ENCODE peak calls at places on chromosomes 1 and 21, in six cellular contexts. P is stomach, G is H1, Z is endothelial cell of umbilical vein, H is suprapubic skin, F is Panc1. T is an unnamed sample.

GRCh38 chr1:95171270-95172245 is 54.4 kb downstream of the TLCD4 start:
- DNase-seq in Z (no peak), H (no peak), F (no peak), G (no peak), P (no peak), T (no peak)

GRCh38 chr1:39087109-39087834 is 61.1 kb downstream of the NDUFS5 start:
- DNase-seq in P (no peak), F (no peak), G (no peak), H (no peak), Z (no peak), T (no peak)

GRCh38 chr1:222127526-222128152 is 385.8 kb upstream of the DUSP10 start:
- DNase-seq in H (no peak), Z (no peak), F (no peak), G (no peak), P (no peak), T (no peak)

GRCh38 chr1:108080448-108080847 is 115.5 kb upstream of the VAV3 start:
- DNase-seq in Z (no peak), F (no peak), G (no peak), H (no peak), P (no peak), T (no peak)

GRCh38 chr1:210448293-210448892 is 119.7 kb downstream of the HHAT start:
- DNase-seq in H (no peak), F (peak; percentile 22), P (no peak), G (no peak), Z (peak; percentile 62), T (no peak)

GRCh38 chr1:40739455-40740008 is 44.1 kb upstream of the KCNQ4 start:
- DNase-seq in F (no peak), P (no peak), G (no peak), H (no peak), Z (no peak), T (no peak)

GRCh38 chr1:201361652-201362504 is 15.6 kb downstream of the TNNT2 start:
- DNase-seq in G (peak; percentile 56), P (no peak), Z (peak; percentile 26), H (peak; percentile 65), F (no peak), T (no peak)

GRCh38 chr1:164712131-164713031 is 153.4 kb downstream of the PBX1 start:
- DNase-seq in Z (peak; percentile 100), G (no peak), H (no peak), F (no peak), P (peak; percentile 67), T (no peak)

GRCh38 chr1:32953495-32953894 is 11.1 kb downstream of the RNF19B start:
- DNase-seq in Z (peak; percentile 91), F (peak; percentile 82), G (no peak), H (no peak), P (no peak), T (no peak)

GRCh38 chr21:34021726-34022125 is 51.7 kb upstream of the MRPS6 start:
- DNase-seq in P (no peak), G (no peak), H (no peak), F (no peak), Z (no peak), T (no peak)

GRCh38 chr1:27515626-27516025 is 25.7 kb upstream of the WASF2 start:
- DNase-seq in Z (no peak), H (no peak), G (no peak), P (no peak), F (no peak), T (no peak)

GRCh38 chr1:108570128-108570527 is 10.2 kb downstream of the EEIG2 start:
- DNase-seq in G (no peak), P (no peak), Z (no peak), F (no peak), H (no peak), T (no peak)

GRCh38 chr1:204941415-204942338 is 71.0 kb downstream of the NFASC start:
- DNase-seq in G (peak; percentile 53), F (peak; percentile 53), Z (peak; percentile 63), H (no peak), P (peak; percentile 71), T (peak; percentile 64)

GRCh38 chr1:232938926-232939325 is 11.5 kb upstream of the NTPCR start:
- DNase-seq in P (no peak), G (no peak), F (no peak), H (no peak), Z (no peak), T (no peak)

GRCh38 chr1:94688646-94689045 is 131.5 kb upstream of the SLC44A3 start:
- DNase-seq in P (no peak), Z (no peak), G (peak; percentile 84), F (no peak), H (no peak), T (no peak)

GRCh38 chr1:206911064-206911663 is 10.6 kb downstream of the FCMR start:
- DNase-seq in F (peak; percentile 45), G (no peak), H (no peak), Z (peak; percentile 59), P (no peak), T (no peak)

DNA sequence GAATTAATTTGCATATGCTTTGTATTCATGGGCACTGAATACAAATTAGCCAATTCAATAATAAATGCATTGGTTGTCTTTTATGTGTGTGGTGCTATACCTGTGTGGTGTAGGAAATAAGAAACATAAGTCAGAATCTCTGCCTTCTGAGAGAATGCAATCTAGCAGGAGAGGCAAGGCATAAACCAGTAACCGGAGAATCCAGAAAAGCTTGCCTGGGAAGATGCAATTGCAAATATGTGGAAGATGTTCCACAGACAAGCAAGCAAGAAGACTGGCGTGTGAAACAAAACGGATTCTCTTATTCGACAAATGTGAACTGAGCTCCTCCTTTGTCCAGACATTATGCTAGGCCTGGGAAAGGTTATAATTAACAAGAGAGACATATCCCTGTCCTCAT is 134.3 kb downstream of the NR5A2 start:
- DNase-seq in G (no peak), P (no peak), F (no peak), Z (no peak), H (no peak), T (no peak)
- TF ChIP-seq POLR2AphosphoS5 in G (no peak), P (no peak), F (no peak), Z (no peak), H (no peak), T (no peak)

GRCh38 chr1:225977937-225978748 is 21.0 kb downstream of the SDE2 start:
- DNase-seq in G (no peak), P (no peak), F (no peak), H (no peak), Z (no peak), T (no peak)
- TF ChIP-seq CTCF in G (no peak), P (no peak), F (no peak), H (no peak), Z (no peak), T (no peak)

GRCh38 chr1:228105996-228106799 is 2.9 kb downstream of the MRPL55 start:
- DNase-seq in Z (no peak), P (no peak), F (no peak), H (no peak), G (no peak), T (no peak)
- H3K4me1 ChIP-seq in Z (peaks cover 22% of the 10 kb centered on the region), P (peaks cover 55% of the 10 kb centered on the region), F (peaks cover 21% of the 10 kb centered on the region), H (peaks cover 48% of the 10 kb centered on the region), G (no peaks in the 10 kb centered on the region), T (peaks cover 17% of the 10 kb centered on the region)

GRCh38 chr1:182269097-182269496 is 122.5 kb downstream of the GLUL start:
- DNase-seq in P (no peak), F (no peak), Z (no peak), H (no peak), G (no peak), T (no peak)

GRCh38 chr1:182274618-182275017 is 117.0 kb downstream of the GLUL start:
- DNase-seq in P (no peak), H (no peak), Z (no peak), F (no peak), G (no peak), T (no peak)

GRCh38 chr1:182268659-182269058 is 122.9 kb downstream of the GLUL start:
- DNase-seq in G (no peak), Z (no peak), H (no peak), P (no peak), F (no peak), T (no peak)

GRCh38 chr1:182270731-182271130 is 120.9 kb downstream of the GLUL start:
- DNase-seq in G (no peak), F (no peak), Z (no peak), H (no peak), P (no peak), T (no peak)
- TF ChIP-seq POLR2AphosphoS5 in G (no peak), F (no peak), Z (no peak), H (no peak), P (no peak), T (no peak)

DNA sequence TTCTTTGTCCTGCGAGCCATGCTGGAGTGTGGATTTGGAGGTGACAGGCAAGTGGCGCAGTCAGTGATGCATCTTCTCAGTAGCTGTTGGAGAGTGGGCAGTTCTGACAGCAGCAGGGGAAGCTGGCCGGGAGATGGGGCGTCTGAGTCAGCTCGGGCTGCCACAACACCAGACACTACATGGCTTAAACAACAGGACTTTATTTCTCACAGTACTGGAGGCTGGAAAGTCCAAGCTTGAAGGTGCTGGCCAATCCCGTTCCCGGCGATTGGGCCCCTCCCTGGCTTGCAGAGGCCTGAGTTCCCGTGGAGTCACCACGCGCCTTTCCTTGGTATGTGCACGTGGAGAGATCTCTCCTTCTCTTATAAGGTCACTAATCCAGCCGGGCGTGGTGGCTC is 16.6 kb downstream of the SLC27A3 start:
- DNase-seq in G (no peak), Z (no peak), H (peak; percentile 74), F (no peak), P (no peak), T (no peak)
- TF ChIP-seq CTCF in G (no peak), Z (no peak), H (no peak), F (no peak), P (no peak), T (no peak)

GRCh38 chr1:154607748-154608521 is at the start of gene ADAR:
- DNase-seq in H (peak; percentile 96), P (peak; percentile 92), G (no peak), Z (peak; percentile 94), F (no peak), T (peak; percentile 92)
- H3K4me1 ChIP-seq in H (peaks cover 57% of the 10 kb centered on the region), P (peaks cover 56% of the 10 kb centered on the region), G (peaks cover 19% of the 10 kb centered on the region), Z (peaks cover 6% of the 10 kb centered on the region), F (peaks cover 40% of the 10 kb centered on the region), T (peaks cover 3% of the 10 kb centered on the region)

DNA sequence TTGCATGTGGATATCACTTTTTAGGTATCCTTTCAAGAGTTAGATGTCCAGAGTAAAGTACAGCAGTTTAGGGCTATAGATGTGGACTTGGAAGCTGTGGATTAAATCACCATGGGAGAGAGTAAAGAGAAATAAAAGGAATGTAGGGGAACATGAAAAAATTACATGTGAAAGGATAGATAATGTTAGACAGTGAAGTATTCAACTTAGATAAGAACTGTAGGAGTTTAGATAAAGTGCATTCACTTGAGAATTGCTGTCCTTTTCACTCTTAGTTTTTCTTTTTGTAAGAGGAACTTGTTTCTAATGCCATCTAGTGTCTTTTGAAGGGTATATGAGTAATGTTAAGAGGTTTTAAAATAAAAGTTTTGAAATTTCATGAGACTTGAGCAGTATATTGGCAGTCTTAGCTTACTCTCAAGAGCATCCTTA is 40.1 kb downstream of the MAST2 start:
- DNase-seq in P (no peak), Z (peak; percentile 54), H (no peak), F (no peak), G (no peak), T (no peak)
- TF ChIP-seq POLR2AphosphoS5 in P (no peak), Z (no peak), H (no peak), F (no peak), G (no peak), T (no peak)